ENCODE peak calls at places on chromosomes 16 and 17, in five cellular contexts. One of them, this sample, is unnamed.

GRCh38 chr17:5898406-5898805 is 171.8 kb upstream of the WSCD1 start:
- DNase-seq in tibial nerve: no peak
- DNase-seq in HCT116: no peak
- DNase-seq in NT2/D1: no peak
- DNase-seq in mammary epithelial cell: no peak
- DNase-seq in this sample: no peak

GRCh38 chr16:58110590-58111330 is 18.4 kb downstream of the CFAP20 start:
- DNase-seq in mammary epithelial cell: peak; percentile 47
- DNase-seq in NT2/D1: peak; percentile 62
- DNase-seq in tibial nerve: no peak
- DNase-seq in HCT116: no peak
- DNase-seq in this sample: no peak

GRCh38 chr17:17567114-17567513 is 24.4 kb downstream of the PEMT start:
- DNase-seq in tibial nerve: no peak
- DNase-seq in HCT116: no peak
- DNase-seq in NT2/D1: no peak
- DNase-seq in mammary epithelial cell: no peak
- DNase-seq in this sample: no peak

GRCh38 chr16:72876221-72876620 is 171.7 kb downstream of the ZFHX3 start:
- DNase-seq in mammary epithelial cell: no peak
- DNase-seq in tibial nerve: peak; percentile 35
- DNase-seq in NT2/D1: no peak
- DNase-seq in HCT116: no peak
- DNase-seq in this sample: peak; percentile 77

GRCh38 chr17:77634710-77635109 is 323.8 kb upstream of the TNRC6C start:
- DNase-seq in NT2/D1: no peak
- DNase-seq in HCT116: no peak
- DNase-seq in mammary epithelial cell: no peak
- DNase-seq in tibial nerve: no peak
- DNase-seq in this sample: no peak

GRCh38 chr17:44444735-44445105 is 55.3 kb upstream of the ITGA2B start:
- DNase-seq in tibial nerve: no peak
- DNase-seq in mammary epithelial cell: peak; percentile 61
- DNase-seq in NT2/D1: no peak
- DNase-seq in HCT116: no peak
- DNase-seq in this sample: no peak

GRCh38 chr16:79348521-79349306 is 251.8 kb downstream of the MAF start:
- DNase-seq in tibial nerve: no peak
- DNase-seq in HCT116: no peak
- DNase-seq in NT2/D1: no peak
- DNase-seq in mammary epithelial cell: no peak
- DNase-seq in this sample: no peak

GRCh38 chr17:58535431-58535830 is 21.0 kb upstream of the MTMR4 start:
- DNase-seq in tibial nerve: no peak
- DNase-seq in HCT116: peak; percentile 56
- DNase-seq in NT2/D1: no peak
- DNase-seq in mammary epithelial cell: no peak
- DNase-seq in this sample: no peak

GRCh38 chr16:85286066-85286712 is 173.9 kb upstream of the CIBAR2 start:
- DNase-seq in HCT116: no peak
- DNase-seq in mammary epithelial cell: peak; percentile 64
- DNase-seq in tibial nerve: peak; percentile 72
- DNase-seq in NT2/D1: no peak
- DNase-seq in this sample: no peak

GRCh38 chr16:860891-861290 is 60.4 kb upstream of the GNG13 start:
- DNase-seq in HCT116: no peak
- DNase-seq in tibial nerve: no peak
- DNase-seq in NT2/D1: no peak
- DNase-seq in mammary epithelial cell: no peak
- DNase-seq in this sample: no peak

GRCh38 chr17:66850692-66851091 is 15.8 kb downstream of the CACNG5 start:
- DNase-seq in mammary epithelial cell: no peak
- DNase-seq in tibial nerve: no peak
- DNase-seq in HCT116: no peak
- DNase-seq in NT2/D1: no peak
- DNase-seq in this sample: no peak

GRCh38 chr16:26569793-26570192 is 496.9 kb upstream of the C16orf82 start:
- DNase-seq in HCT116: no peak
- DNase-seq in NT2/D1: peak; percentile 40
- DNase-seq in mammary epithelial cell: no peak
- DNase-seq in tibial nerve: no peak
- DNase-seq in this sample: no peak

GRCh38 chr17:77096570-77097214 is 44.1 kb upstream of the SEC14L1 start:
- DNase-seq in HCT116: peak; percentile 28
- DNase-seq in mammary epithelial cell: peak; percentile 26
- DNase-seq in tibial nerve: no peak
- DNase-seq in NT2/D1: no peak
- DNase-seq in this sample: no peak

GRCh38 chr16:9261376-9261775 is 169.9 kb downstream of the HAPSTR1 start:
- DNase-seq in HCT116: no peak
- DNase-seq in NT2/D1: no peak
- DNase-seq in tibial nerve: no peak
- DNase-seq in mammary epithelial cell: no peak
- DNase-seq in this sample: no peak

GRCh38 chr16:53821487-53821886 is 117.5 kb downstream of the FTO start:
- DNase-seq in tibial nerve: no peak
- DNase-seq in mammary epithelial cell: peak; percentile 65
- DNase-seq in HCT116: no peak
- DNase-seq in NT2/D1: no peak
- DNase-seq in this sample: no peak

GRCh38 chr17:74752822-74753401 is 4.5 kb downstream of the NHERF1 start:
- DNase-seq in NT2/D1: no peak
- DNase-seq in mammary epithelial cell: no peak
- DNase-seq in HCT116: no peak
- DNase-seq in tibial nerve: no peak
- DNase-seq in this sample: no peak

GRCh38 chr17:49214665-49215360 is 4.3 kb downstream of the ABI3 start:
- DNase-seq in HCT116: no peak
- DNase-seq in mammary epithelial cell: no peak
- DNase-seq in NT2/D1: no peak
- DNase-seq in tibial nerve: no peak
- DNase-seq in this sample: no peak

GRCh38 chr17:49213803-49214202 is 3.3 kb downstream of the ABI3 start:
- DNase-seq in NT2/D1: no peak
- DNase-seq in tibial nerve: no peak
- DNase-seq in mammary epithelial cell: no peak
- DNase-seq in HCT116: no peak
- DNase-seq in this sample: no peak

GRCh38 chr17:49216482-49216881 is 6.0 kb downstream of the ABI3 start:
- DNase-seq in tibial nerve: no peak
- DNase-seq in mammary epithelial cell: no peak
- DNase-seq in NT2/D1: no peak
- DNase-seq in HCT116: no peak
- DNase-seq in this sample: no peak

GRCh38 chr17:49210158-49211029 is at the start of the genes ABI3 and GNGT2:
- DNase-seq in mammary epithelial cell: no peak
- DNase-seq in HCT116: no peak
- DNase-seq in NT2/D1: no peak
- DNase-seq in tibial nerve: no peak
- DNase-seq in this sample: no peak

GRCh38 chr17:49213399-49213798 is 2.9 kb downstream of the ABI3 start:
- DNase-seq in HCT116: no peak
- DNase-seq in mammary epithelial cell: no peak
- DNase-seq in tibial nerve: no peak
- DNase-seq in NT2/D1: no peak
- DNase-seq in this sample: no peak
- H3K4me3 ChIP-seq in HCT116: no peak overlapping the region
- H3K4me3 ChIP-seq in mammary epithelial cell: no peak overlapping the region
- H3K4me3 ChIP-seq in tibial nerve: no peak overlapping the region
- H3K4me3 ChIP-seq in NT2/D1: no peak overlapping the region
- H3K4me3 ChIP-seq in this sample: no peak overlapping the region

GRCh38 chr17:39621523-39622379 is 5.0 kb upstream of the PPP1R1B start:
- DNase-seq in HCT116: no peak
- DNase-seq in mammary epithelial cell: peak; percentile 66
- DNase-seq in tibial nerve: peak; percentile 84
- DNase-seq in NT2/D1: peak; percentile 60
- DNase-seq in this sample: peak; percentile 56

GRCh38 chr17:39619786-39620101 is 7.0 kb upstream of the PPP1R1B start:
- DNase-seq in mammary epithelial cell: no peak
- DNase-seq in HCT116: no peak
- DNase-seq in tibial nerve: no peak
- DNase-seq in NT2/D1: no peak
- DNase-seq in this sample: no peak

GRCh38 chr17:39624313-39624712 is 2.4 kb upstream of the PPP1R1B start:
- DNase-seq in tibial nerve: no peak
- DNase-seq in NT2/D1: no peak
- DNase-seq in HCT116: no peak
- DNase-seq in mammary epithelial cell: no peak
- DNase-seq in this sample: no peak

GRCh38 chr17:39623356-39623950 is 3.3 kb upstream of the PPP1R1B start:
- DNase-seq in tibial nerve: peak; percentile 71
- DNase-seq in HCT116: no peak
- DNase-seq in NT2/D1: no peak
- DNase-seq in mammary epithelial cell: peak; percentile 45
- DNase-seq in this sample: no peak

DNA sequence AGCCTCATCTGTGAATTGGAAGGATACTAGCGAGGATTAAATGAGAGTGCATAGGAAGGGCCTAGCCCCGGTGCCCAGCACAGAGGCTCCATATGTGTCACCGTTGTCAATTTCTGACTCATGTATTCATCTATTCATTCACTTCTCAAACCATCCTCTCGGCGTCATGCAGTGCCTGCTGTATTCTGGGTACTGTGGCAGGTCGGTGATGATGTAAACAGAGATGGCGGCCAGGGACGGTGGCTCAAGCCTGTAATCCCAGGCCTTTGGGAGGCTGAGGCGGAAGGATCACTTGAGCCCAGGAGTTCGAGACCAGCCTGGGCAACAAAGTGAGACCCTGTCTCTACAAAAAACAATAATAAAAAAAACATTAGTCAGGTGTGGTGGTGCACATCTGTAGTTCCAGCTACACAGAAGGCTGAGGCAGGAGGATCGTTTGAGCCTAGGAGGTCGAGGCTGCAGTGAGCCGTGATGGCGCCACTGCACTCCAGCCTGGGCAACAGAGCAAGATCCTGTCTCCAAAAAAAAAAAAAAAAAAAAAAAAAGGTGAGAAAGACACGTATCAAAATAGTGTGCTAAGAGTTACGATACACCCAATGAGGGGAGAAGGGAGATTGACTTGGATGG is 4.3 kb upstream of the PPP1R1B start:
- DNase-seq in mammary epithelial cell: no peak
- DNase-seq in tibial nerve: no peak
- DNase-seq in HCT116: no peak
- DNase-seq in NT2/D1: no peak
- DNase-seq in this sample: no peak
- H3K4me3 ChIP-seq in mammary epithelial cell: no peak overlapping the region
- H3K4me3 ChIP-seq in tibial nerve: no peak overlapping the region
- H3K4me3 ChIP-seq in HCT116: no peak overlapping the region
- H3K4me3 ChIP-seq in NT2/D1: no peak overlapping the region
- H3K4me3 ChIP-seq in this sample: no peak overlapping the region

DNA sequence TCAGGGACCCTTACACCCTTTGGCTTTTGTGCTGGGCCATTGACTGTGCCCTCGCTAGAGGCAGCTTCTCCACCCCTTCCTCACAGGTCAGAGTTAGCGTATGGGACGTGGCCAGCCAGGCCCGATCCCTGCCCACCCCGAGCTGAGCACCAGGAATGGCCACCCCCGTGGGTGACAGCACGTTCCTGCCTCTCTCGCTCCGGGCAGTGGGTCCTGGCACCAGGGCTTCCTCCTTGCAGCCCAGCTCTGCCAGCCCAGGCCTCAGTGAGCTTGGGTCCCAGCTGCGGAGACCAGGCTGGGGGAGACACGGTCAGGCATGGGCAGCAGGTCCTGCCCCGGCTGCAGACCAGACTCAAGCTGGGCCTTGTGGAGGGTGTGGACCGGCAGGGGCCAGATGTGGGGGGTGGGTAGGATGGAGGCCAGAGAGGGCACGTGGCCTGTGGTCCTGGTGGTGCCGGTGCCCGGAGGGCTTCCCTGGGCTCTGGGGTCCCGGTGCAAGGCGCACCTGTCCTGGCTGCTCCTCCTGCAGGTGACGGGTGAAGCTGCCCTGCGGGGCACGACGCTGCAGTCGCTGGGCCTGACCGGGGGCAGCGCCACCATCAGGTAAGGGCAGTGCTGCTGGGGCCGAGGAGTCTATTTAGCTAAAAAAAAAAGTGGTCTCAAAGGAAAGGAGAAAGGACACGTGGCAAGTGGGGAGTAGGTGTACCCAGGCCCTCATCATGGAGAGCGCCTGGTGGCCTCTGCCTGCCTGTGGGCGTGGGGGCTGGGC is 18.2 kb downstream of the ASPSCR1 start:
- DNase-seq in NT2/D1: no peak
- DNase-seq in tibial nerve: no peak
- DNase-seq in HCT116: no peak
- DNase-seq in mammary epithelial cell: no peak
- DNase-seq in this sample: no peak
- H3K4me3 ChIP-seq in NT2/D1: no peak overlapping the region
- H3K4me3 ChIP-seq in tibial nerve: no peak overlapping the region
- H3K4me3 ChIP-seq in HCT116: no peak overlapping the region
- H3K4me3 ChIP-seq in mammary epithelial cell: no peak overlapping the region
- H3K4me3 ChIP-seq in this sample: no peak overlapping the region

DNA sequence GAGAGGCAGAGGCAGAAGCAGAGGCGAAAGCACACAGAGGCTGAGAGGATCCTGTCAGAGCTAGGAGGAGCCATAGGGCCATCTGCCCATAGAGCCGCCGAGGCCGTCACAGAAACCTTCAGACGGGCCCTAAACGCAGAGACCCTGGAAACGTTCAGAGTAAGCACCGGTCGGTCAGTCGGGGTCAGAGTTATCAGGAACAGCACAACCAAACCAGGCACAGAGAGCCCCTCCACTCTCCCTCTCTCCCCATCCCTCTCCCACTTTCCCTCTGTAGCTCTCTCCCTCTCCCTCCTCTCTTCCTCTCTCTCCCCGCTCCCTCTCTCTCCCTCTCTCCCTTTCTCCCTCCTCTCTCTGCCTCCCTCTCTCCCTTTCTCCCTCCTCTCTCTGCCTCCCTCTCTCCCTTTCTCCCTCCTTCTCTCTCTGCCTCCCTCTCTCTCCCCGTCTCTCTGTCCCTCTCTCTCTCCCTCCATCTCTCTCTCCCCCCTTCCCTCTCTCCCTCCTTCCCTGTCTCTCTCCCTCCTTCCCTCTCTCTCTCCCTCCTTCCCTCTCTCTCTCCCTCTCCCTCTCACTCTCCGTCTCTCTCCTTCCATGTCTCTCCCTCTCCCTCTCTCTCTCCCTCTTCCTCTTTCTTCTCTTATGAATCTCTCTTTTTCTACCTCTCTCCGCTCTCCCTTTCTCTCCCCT is 138.9 kb downstream of the C16orf95 start:
- DNase-seq in tibial nerve: no peak
- DNase-seq in HCT116: no peak
- DNase-seq in mammary epithelial cell: no peak
- DNase-seq in NT2/D1: no peak
- DNase-seq in this sample: no peak
- H3K4me3 ChIP-seq in tibial nerve: no peak overlapping the region
- H3K4me3 ChIP-seq in HCT116: no peak overlapping the region
- H3K4me3 ChIP-seq in mammary epithelial cell: no peak overlapping the region
- H3K4me3 ChIP-seq in NT2/D1: peak overlapping the region; percentile 45
- H3K4me3 ChIP-seq in this sample: no peak overlapping the region